ENCODE peak calls at places on chromosomes 16 and 17, in nine cellular contexts. B, T, S, R, J, Z, Q, C and O are unnamed samples.

GRCh38 chr16:624522-625401 is 6.0 kb upstream of the WFIKKN1 start:
- DNase-seq in B (no peak), R (no peak), S (no peak), Q (no peak), C (no peak), T (no peak), Z (no peak), J (no peak), O (no peak)

GRCh38 chr16:14300631-14301149 is 229.6 kb downstream of the MRTFB start:
- DNase-seq in Q (peak; percentile 80), T (peak; percentile 56), J (peak; percentile 95), Z (peak; percentile 78), C (peak; percentile 55), S (peak; percentile 49), B (peak; percentile 78), R (peak; percentile 75), O (no peak)

GRCh38 chr16:75461575-75461974 is 2.9 kb downstream of the TMEM170A start:
- DNase-seq in Z (no peak), B (no peak), J (peak; percentile 7), C (no peak), R (no peak), Q (no peak), S (no peak), T (no peak), O (no peak)

GRCh38 chr17:1724351-1724868 is at the start of gene WDR81:
- DNase-seq in T (peak; percentile 93), B (peak; percentile 69), C (peak; percentile 96), S (peak; percentile 68), Z (peak; percentile 92), Q (peak; percentile 39), J (peak; percentile 99), R (peak; percentile 95), O (peak; percentile 75)

GRCh38 chr16:11136600-11136999 is 119.4 kb downstream of the SOCS1 start:
- DNase-seq in B (peak; percentile 24), J (no peak), Z (no peak), S (no peak), Q (no peak), C (no peak), R (peak; percentile 46), T (peak; percentile 72), O (no peak)

GRCh38 chr16:68084504-68085258 is 489 bp upstream of the NFATC3 start:
- DNase-seq in T (peak; percentile 93), J (peak; percentile 97), S (peak; percentile 77), R (peak; percentile 91), C (peak; percentile 89), Q (peak; percentile 38), Z (peak; percentile 92), B (peak; percentile 81), O (peak; percentile 84)

GRCh38 chr16:23435500-23435899 is 17.5 kb downstream of the COG7 start:
- DNase-seq in J (no peak), Z (peak; percentile 74), B (peak; percentile 81), R (peak; percentile 52), Q (peak; percentile 54), S (no peak), C (peak; percentile 65), T (peak; percentile 41), O (peak; percentile 69)

GRCh38 chr16:7408700-7409340 is 76.2 kb downstream of the RBFOX1 start:
- DNase-seq in J (no peak), B (no peak), Q (no peak), Z (no peak), S (no peak), R (no peak), C (no peak), T (no peak), O (no peak)

GRCh38 chr17:37759014-37759637 is 14.3 kb upstream of the HNF1B start:
- DNase-seq in Q (no peak), C (no peak), B (no peak), Z (no peak), J (no peak), T (no peak), R (no peak), S (no peak), O (no peak)

GRCh38 chr17:64001091-64001579 is 3.0 kb downstream of the PRR29 start:
- DNase-seq in R (no peak), J (peak; percentile 70), C (no peak), Z (no peak), S (no peak), T (no peak), Q (no peak), B (no peak), O (no peak)

GRCh38 chr17:61139219-61139618 is 260.4 kb upstream of the TBX2 start:
- DNase-seq in Z (no peak), C (peak; percentile 81), R (no peak), Q (peak; percentile 49), S (no peak), B (no peak), T (no peak), J (no peak), O (no peak)

GRCh38 chr16:8583712-8584111 is 6.6 kb downstream of the TMEM114 start:
- DNase-seq in B (no peak), Z (no peak), R (no peak), T (no peak), Q (no peak), J (no peak), S (no peak), C (no peak), O (no peak)

GRCh38 chr16:56109205-56109604 is 82.1 kb upstream of the GNAO1 start:
- DNase-seq in J (no peak), C (no peak), Q (no peak), Z (no peak), B (no peak), S (no peak), R (no peak), T (no peak), O (no peak)

DNA sequence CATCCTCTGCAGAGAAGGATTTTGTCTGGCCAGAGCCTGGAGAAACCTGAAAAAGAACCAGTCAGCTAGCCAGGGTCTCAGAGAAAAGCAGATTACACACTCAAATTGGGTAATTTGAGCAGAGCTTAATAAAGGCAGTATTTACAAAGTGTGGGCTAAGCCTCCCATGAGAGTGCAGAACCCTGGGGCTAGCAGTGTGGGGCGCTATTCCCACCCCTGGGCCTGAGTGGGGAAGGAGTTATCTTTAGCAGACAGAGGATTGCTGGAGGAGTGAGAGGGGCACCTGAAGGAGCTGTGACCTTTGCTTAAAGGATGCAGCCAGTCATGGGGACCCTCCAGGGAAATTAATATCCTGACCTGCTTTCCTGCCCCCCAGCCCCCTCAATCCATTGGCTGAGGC is 46.2 kb downstream of the SNX20 start:
- DNase-seq in T (no peak), R (no peak), B (no peak), Q (no peak), Z (no peak), C (no peak), S (no peak), J (no peak), O (no peak)
- TF ChIP-seq CTCF in T (no peak), R (no peak), B (no peak), Q (no peak), Z (no peak), C (no peak), S (no peak), J (no peak), O (no peak)

GRCh38 chr17:46262271-46262670 is 32.7 kb upstream of the LRRC37A start:
- DNase-seq in C (no peak), Z (no peak), J (no peak), T (no peak), Q (no peak), S (no peak), R (no peak), B (peak; percentile 61), O (no peak)

GRCh38 chr17:46264456-46265198 is 30.3 kb upstream of the LRRC37A start:
- DNase-seq in S (no peak), Q (peak; percentile 91), J (no peak), Z (peak; percentile 56), B (no peak), R (no peak), T (no peak), C (no peak), O (no peak)

GRCh38 chr17:46270032-46270431 is 24.9 kb upstream of the LRRC37A start:
- DNase-seq in J (no peak), Z (no peak), R (no peak), T (no peak), B (no peak), C (no peak), Q (no peak), S (no peak), O (no peak)

DNA sequence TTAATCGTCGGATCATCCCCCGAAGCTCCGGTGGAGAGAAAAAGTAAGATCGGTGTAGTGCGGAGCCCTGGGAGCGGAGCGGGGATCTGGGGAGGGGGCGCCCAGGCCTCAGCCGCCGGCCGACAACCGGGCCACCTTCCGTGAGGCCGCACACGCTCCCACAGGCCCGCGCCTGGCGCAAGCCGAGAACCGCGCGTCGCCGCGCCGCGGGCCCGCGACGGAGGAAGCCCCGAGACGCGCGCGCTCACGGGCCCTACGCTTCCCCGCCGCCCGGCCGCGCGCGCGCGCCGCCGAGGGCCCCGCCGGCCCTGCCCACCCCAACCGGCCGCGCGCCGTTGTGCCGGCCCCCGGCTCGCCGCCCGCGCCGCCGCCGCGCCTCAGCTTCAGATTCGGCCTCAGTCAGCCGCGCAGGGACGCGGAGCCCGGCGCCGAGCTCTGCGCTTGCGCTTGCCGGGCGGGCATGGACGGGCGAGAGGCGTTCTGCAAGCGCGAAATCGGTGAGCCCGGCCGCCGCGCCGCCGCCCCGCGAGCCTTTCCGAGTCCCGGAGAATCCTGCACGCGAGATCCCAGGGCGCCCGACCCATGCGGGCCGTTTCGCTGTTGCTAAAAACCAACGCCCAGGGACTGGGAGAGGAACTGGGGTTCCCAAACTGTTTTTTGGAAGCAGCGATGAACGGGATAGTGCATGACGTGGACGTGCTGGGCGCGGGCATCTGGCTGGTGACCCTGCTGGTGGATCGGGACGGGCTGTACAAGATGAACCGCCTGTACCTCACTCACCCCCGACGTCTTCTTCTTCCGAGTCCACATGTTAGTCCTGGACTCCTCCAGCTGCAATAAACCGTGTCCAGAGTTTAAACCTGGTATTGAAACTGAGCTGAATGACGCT is 28.0 kb upstream of the LRRC37A start:
- DNase-seq in R (peak; percentile 91), S (no peak), B (peak; percentile 88), Z (peak; percentile 98), Q (peak; percentile 67), T (peak; percentile 90), J (peak; percentile 96), C (peak; percentile 72), O (peak; percentile 77)
- TF ChIP-seq CTCF in R (no peak), S (no peak), B (no peak), Z (peak; percentile 6), Q (no peak), T (no peak), J (no peak), C (peak; percentile 20), O (no peak)

GRCh38 chr17:62780273-62780672 is 27.8 kb downstream of the MARCHF10 start:
- DNase-seq in Q (peak; percentile 83), C (no peak), T (peak; percentile 30), R (peak; percentile 27), B (no peak), J (peak; percentile 87), Z (no peak), S (peak; percentile 19), O (no peak)
- TF ChIP-seq CTCF in Q (peak; percentile 49), C (no peak), T (no peak), R (no peak), B (no peak), J (no peak), Z (no peak), S (no peak), O (no peak)

DNA sequence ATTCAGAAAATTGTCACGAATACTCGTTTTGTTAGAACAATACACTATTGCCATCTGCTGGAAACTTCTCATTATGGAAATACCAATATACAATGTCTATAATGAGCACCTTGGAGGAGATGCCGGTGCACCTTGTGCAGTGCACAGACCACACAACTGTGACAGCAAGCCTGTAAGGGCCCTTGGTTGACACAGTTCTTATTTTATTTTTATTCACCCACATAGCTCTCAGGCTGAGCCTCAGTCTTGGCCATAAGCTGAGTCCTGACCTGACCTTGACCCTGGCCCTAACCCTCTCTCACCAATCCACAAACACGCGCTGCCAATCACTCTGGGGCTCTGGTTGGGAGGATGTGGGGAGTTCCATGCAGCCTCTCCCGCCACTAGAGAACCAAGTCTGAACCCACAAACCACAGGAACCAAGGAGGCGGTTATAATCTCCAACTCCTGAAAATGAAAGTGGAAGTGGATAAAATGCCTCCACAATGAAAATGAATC is 7.6 kb downstream of the AIPL1 start:
- DNase-seq in J (no peak), T (no peak), Z (no peak), C (no peak), S (no peak), B (no peak), Q (no peak), R (no peak), O (no peak)
- TF ChIP-seq CTCF in J (no peak), T (no peak), Z (peak; percentile 39), C (no peak), S (no peak), B (no peak), Q (no peak), R (no peak), O (no peak)